ENCODE peak calls at places on chromosomes 13 and 19, in seven cellular contexts. U is CD4-positive, alpha-beta T cell; T is left kidney; L is NCI-H345; P is D721Med; G is GM06990; E is stimulated activated CD4-positive, alpha-beta T cell treated with anti-CD3 and anti-CD28 coated beads, Interleukin-1b, Interleukin-23, amount 100 ng/mL, for 24 hours. Q is an unnamed sample.

GRCh38 chr19:13888281-13888680 is 11.3 kb downstream of the NANOS3 start:
- DNase-seq in U (no peak), T (no peak), L (no peak), P (no peak), G (no peak), E (no peak), Q (no peak)

GRCh38 chr19:48489608-48490216 is 20.5 kb downstream of the CYTH2 start:
- DNase-seq in U (peak), T (peak), L (peak), P (peak), G (peak), E (peak), Q (no peak)

GRCh38 chr13:62453761-62454160 is 1038.1 kb upstream of the PCDH20 start:
- DNase-seq in U (no peak), T (no peak), L (no peak), P (no peak), G (no peak), E (no peak), Q (no peak)

GRCh38 chr19:30593358-30593757 is 221.2 kb downstream of the ZNF536 start:
- DNase-seq in U (no peak), T (no peak), L (no peak), P (no peak), G (no peak), E (no peak), Q (no peak)

GRCh38 chr13:73717632-73718031 is 416.6 kb downstream of the KLF12 start:
- DNase-seq in U (no peak), T (no peak), L (no peak), P (no peak), G (no peak), E (no peak), Q (no peak)

GRCh38 chr13:94968040-94968756 is 255.9 kb upstream of the SOX21 start:
- DNase-seq in U (no peak), T (peak), L (no peak), P (peak), G (peak), E (no peak), Q (no peak)

GRCh38 chr13:28325022-28325421 is 169.9 kb downstream of the FLT1 start:
- DNase-seq in U (no peak), T (no peak), L (no peak), P (no peak), G (no peak), E (no peak), Q (no peak)

GRCh38 chr13:94825507-94825906 is 113.2 kb upstream of the SOX21 start:
- DNase-seq in U (no peak), T (peak), L (peak), P (no peak), G (no peak), E (no peak), Q (no peak)

GRCh38 chr13:113951246-113951999 is 22.5 kb downstream of the C13orf46 start:
- DNase-seq in U (peak), T (peak), L (no peak), P (no peak), G (peak), E (peak), Q (no peak)

GRCh38 chr13:45436953-45437352 is 18.8 kb upstream of the SLC25A30 start:
- DNase-seq in U (no peak), T (no peak), L (no peak), P (no peak), G (no peak), E (no peak), Q (no peak)

GRCh38 chr19:34355201-34355600 is 9.8 kb upstream of the GPI start:
- DNase-seq in U (no peak), T (no peak), L (no peak), P (no peak), G (no peak), E (no peak), Q (no peak)

GRCh38 chr19:5308471-5309437 is 31.9 kb downstream of the PTPRS start:
- DNase-seq in U (no peak), T (peak), L (peak), P (no peak), G (no peak), E (no peak), Q (no peak)

GRCh38 chr13:43293986-43294880 is 270.8 kb downstream of the DNAJC15 start:
- DNase-seq in U (no peak), T (peak), L (no peak), P (no peak), G (no peak), E (no peak), Q (no peak)